ENCODE peak calls at places on chromosomes 11 and 22, in seven cellular contexts. V is prostate gland, Q is amygdala, O is neural crest cell, T is fibroblast of the conjunctiva, X is NCI-H1417, B is heart right ventricle. D is an unnamed sample.

GRCh38 chr11:63553759-63554158 is 9.4 kb downstream of the PLAAT2 start:
- DNase-seq in V (no peak), Q (no peak), O (no peak), T (no peak), X (no peak), B (no peak), D (no peak)

GRCh38 chr11:107592256-107592655 is 1.3 kb downstream of the ELMOD1 start:
- DNase-seq in V (no peak), Q (no peak), O (no peak), T (no peak), X (peak; percentile 24), B (no peak), D (no peak)

GRCh38 chr22:47049078-47049609 is 286.7 kb downstream of the TBC1D22A start:
- DNase-seq in V (no peak), Q (no peak), O (no peak), T (no peak), X (no peak), B (peak; percentile 2), D (peak; percentile 43)

GRCh38 chr11:32434387-32435151 is 770 bp downstream of the WT1 start:
- DNase-seq in V (no peak), Q (no peak), O (peak; percentile 14), T (no peak), X (no peak), B (peak; percentile 52), D (no peak)

GRCh38 chr11:2380807-2381350 is 3.8 kb downstream of the CD81 start:
- DNase-seq in V (no peak), Q (peak; percentile 65), O (no peak), T (no peak), X (no peak), B (peak; percentile 74), D (peak; percentile 95)

GRCh38 chr11:81963018-81963417 is 770.6 kb downstream of the FAM181B start:
- DNase-seq in V (no peak), Q (no peak), O (no peak), T (no peak), X (no peak), B (no peak), D (no peak)

GRCh38 chr11:68855205-68855978 is 13.7 kb upstream of the CPT1A start:
- DNase-seq in V (peak; percentile 35), Q (no peak), O (no peak), T (no peak), X (no peak), B (peak; percentile 88), D (peak; percentile 80)

GRCh38 chr11:70399681-70400112 is 1.4 kb downstream of the CTTN start:
- DNase-seq in V (peak; percentile 51), Q (no peak), O (no peak), T (peak; percentile 90), X (no peak), B (peak; percentile 80), D (peak; percentile 91)

GRCh38 chr11:47784785-47785381 is 17.7 kb upstream of the FNBP4 start:
- DNase-seq in V (no peak), Q (no peak), O (no peak), T (no peak), X (no peak), B (no peak), D (no peak)

GRCh38 chr11:120128392-120129172 is 9.3 kb downstream of the TRIM29 start:
- DNase-seq in V (peak; percentile 96), Q (no peak), O (no peak), T (no peak), X (no peak), B (no peak), D (peak; percentile 82)

GRCh38 chr22:37300551-37301017 is 18.3 kb downstream of the CYTH4 start:
- DNase-seq in V (no peak), Q (no peak), O (no peak), T (no peak), X (no peak), B (no peak), D (no peak)

GRCh38 chr22:48896766-48897637 is 930.7 kb downstream of the BRD1 start:
- DNase-seq in V (no peak), Q (no peak), O (no peak), T (no peak), X (no peak), B (no peak), D (no peak)

GRCh38 chr11:79335681-79336080 is 105.1 kb downstream of the TENM4 start:
- DNase-seq in V (no peak), Q (no peak), O (no peak), T (no peak), X (no peak), B (no peak), D (no peak)

GRCh38 chr11:3158131-3158591 is 6.9 kb downstream of the OSBPL5 start:
- DNase-seq in V (no peak), Q (no peak), O (no peak), T (no peak), X (no peak), B (peak; percentile 13), D (peak; percentile 66)

GRCh38 chr22:32926600-32926999 is 125.1 kb downstream of the TIMP3 start:
- DNase-seq in V (no peak), Q (no peak), O (no peak), T (no peak), X (no peak), B (no peak), D (no peak)

GRCh38 chr22:17315310-17315709 is 54.0 kb upstream of the CECR2 start:
- DNase-seq in V (no peak), Q (no peak), O (no peak), T (no peak), X (no peak), B (no peak), D (no peak)

GRCh38 chr11:69958308-69958707 is 119.8 kb upstream of the ANO1 start:
- DNase-seq in V (no peak), Q (no peak), O (no peak), T (no peak), X (no peak), B (no peak), D (no peak)

GRCh38 chr22:49271369-49271727 is 556.3 kb downstream of the BRD1 start:
- DNase-seq in V (no peak), Q (no peak), O (no peak), T (no peak), X (no peak), B (no peak), D (no peak)

GRCh38 chr22:30240541-30241417 is 5.8 kb downstream of the LIF start:
- DNase-seq in V (no peak), Q (no peak), O (no peak), T (no peak), X (no peak), B (no peak), D (no peak)

GRCh38 chr11:36258730-36259360 is 30.4 kb downstream of the COMMD9 start:
- DNase-seq in V (peak; percentile 25), Q (peak; percentile 50), O (peak; percentile 52), T (peak; percentile 79), X (no peak), B (peak; percentile 31), D (no peak)

GRCh38 chr11:72683782-72684200 is 9.6 kb upstream of the PDE2A start:
- DNase-seq in V (peak; percentile 49), Q (peak; percentile 50), O (peak; percentile 94), T (no peak), X (peak; percentile 54), B (peak; percentile 73), D (peak; percentile 82)

GRCh38 chr11:705646-706438 is at the start of gene EPS8L2:
- DNase-seq in V (peak; percentile 76), Q (no peak), O (no peak), T (no peak), X (no peak), B (no peak), D (peak; percentile 90)

D was measured in kidney.